ENCODE peak calls at places on chromosomes 12 and 14, in nine cellular contexts. V is IMR-90, W is heart right ventricle, D is RWPE1, Q is PC-3, S is right lobe of liver, M is esophagus squamous epithelium, N is transverse colon, B is lower lobe of right lung. E is an unnamed sample.

GRCh38 chr14:58275527-58276190 is 22.7 kb upstream of the ARID4A start:
- DNase-seq in V (no peak), W (no peak), D (no peak), Q (no peak), S (no peak), M (no peak), N (no peak), B (no peak), E (no peak)

GRCh38 chr12:110253176-110253575 is 27.9 kb upstream of the ATP2A2 start:
- DNase-seq in V (peak; percentile 61), W (peak; percentile 80), D (no peak), Q (no peak), S (peak; percentile 85), M (no peak), N (peak; percentile 33), B (peak; percentile 61), E (peak; percentile 60)

GRCh38 chr14:81172353-81172752 is 48.4 kb downstream of the GTF2A1 start:
- DNase-seq in V (peak; percentile 30), W (no peak), D (no peak), Q (no peak), S (no peak), M (no peak), N (no peak), B (no peak), E (no peak)

GRCh38 chr12:31008241-31008711 is 65.4 kb upstream of the DDX11 start:
- DNase-seq in V (no peak), W (no peak), D (no peak), Q (no peak), S (no peak), M (no peak), N (no peak), B (peak; percentile 34), E (no peak)

GRCh38 chr12:104232609-104233280 is 17.2 kb downstream of the TXNRD1 start:
- DNase-seq in V (no peak), W (no peak), D (no peak), Q (no peak), S (no peak), M (no peak), N (no peak), B (no peak), E (no peak)

GRCh38 chr12:92244036-92244435 is 98.4 kb upstream of the BTG1 start:
- DNase-seq in V (peak; percentile 6), W (peak; percentile 60), D (no peak), Q (no peak), S (no peak), M (no peak), N (no peak), B (no peak), E (peak; percentile 7)

GRCh38 chr12:19605720-19606119 is 166.4 kb downstream of the AEBP2 start:
- DNase-seq in V (no peak), W (no peak), D (no peak), Q (no peak), S (no peak), M (no peak), N (no peak), B (no peak), E (no peak)

GRCh38 chr12:131726-132465 is 65.3 kb downstream of the IQSEC3 start:
- DNase-seq in V (no peak), W (no peak), D (peak; percentile 66), Q (peak; percentile 49), S (no peak), M (no peak), N (no peak), B (no peak), E (no peak)

GRCh38 chr12:69630191-69630590 is 19.5 kb upstream of the LRRC10 start:
- DNase-seq in V (no peak), W (no peak), D (peak; percentile 24), Q (peak; percentile 15), S (no peak), M (no peak), N (no peak), B (no peak), E (no peak)

GRCh38 chr12:107488666-107489065 is 196.9 kb upstream of the PWP1 start:
- DNase-seq in V (peak; percentile 47), W (no peak), D (no peak), Q (no peak), S (no peak), M (no peak), N (no peak), B (no peak), E (no peak)

GRCh38 chr12:41096797-41097196 is 91.3 kb upstream of the PDZRN4 start:
- DNase-seq in V (no peak), W (no peak), D (no peak), Q (no peak), S (no peak), M (no peak), N (no peak), B (no peak), E (no peak)

GRCh38 chr12:123266679-123267277 is 4.9 kb downstream of the CDK2AP1 start:
- DNase-seq in V (no peak), W (no peak), D (no peak), Q (no peak), S (no peak), M (no peak), N (no peak), B (no peak), E (no peak)

GRCh38 chr12:48009471-48009870 is 5.2 kb upstream of the COL2A1 start:
- DNase-seq in V (no peak), W (no peak), D (no peak), Q (no peak), S (no peak), M (no peak), N (no peak), B (no peak), E (no peak)

GRCh38 chr12:87038098-87038497 is 781.9 kb upstream of the MGAT4C start:
- DNase-seq in V (no peak), W (no peak), D (no peak), Q (no peak), S (no peak), M (no peak), N (no peak), B (no peak), E (no peak)
- H3K27ac ChIP-seq in V (no peak overlapping the region), W (no peak overlapping the region), D (no peak overlapping the region), Q (no peak overlapping the region), S (no peak overlapping the region), M (no peak overlapping the region), N (no peak overlapping the region), B (no peak overlapping the region), E (no peak overlapping the region)

DNA sequence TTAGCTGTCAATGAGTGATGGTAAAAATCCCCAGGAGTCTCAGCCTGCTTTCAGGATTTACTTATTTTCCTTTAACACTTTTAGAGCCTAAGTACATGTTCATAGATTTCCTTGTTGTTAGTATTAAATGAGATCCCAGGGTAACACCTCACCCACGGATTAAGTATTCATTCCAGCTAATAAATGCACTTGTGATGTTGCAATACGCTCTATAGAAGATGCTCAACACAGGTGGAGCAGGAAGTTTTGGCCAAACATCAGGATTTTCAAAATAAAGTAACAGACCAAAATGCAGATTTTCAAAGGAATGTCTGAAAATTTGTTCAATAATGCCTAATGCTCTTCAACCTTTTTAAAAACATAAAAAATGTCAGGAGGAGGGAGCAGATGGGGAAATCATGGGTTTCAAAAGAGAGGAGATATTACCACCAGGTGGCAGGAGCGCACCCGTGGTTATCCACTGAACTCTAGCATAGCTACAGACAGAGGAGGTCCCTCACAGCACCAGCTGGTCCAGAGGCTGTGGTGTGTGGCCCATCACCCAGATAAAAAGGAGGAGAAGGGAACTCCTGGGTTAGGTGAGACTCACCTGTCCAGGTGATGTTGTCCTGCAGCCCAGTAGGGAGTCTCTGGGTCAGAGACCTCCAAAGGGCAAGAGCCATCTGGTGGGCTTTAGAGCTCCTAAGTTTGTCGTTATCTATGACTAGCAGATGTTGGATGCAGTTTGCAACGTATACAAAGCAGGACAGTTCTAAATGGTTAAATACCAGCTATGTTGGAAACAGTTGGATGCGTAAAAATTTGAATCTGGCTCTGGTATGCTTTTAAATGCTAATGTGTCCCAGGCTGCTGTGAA is 1158.4 kb upstream of the TMEM132C start:
- DNase-seq in V (peak; percentile 42), W (peak; percentile 43), D (peak; percentile 66), Q (peak; percentile 87), S (peak; percentile 64), M (no peak), N (peak; percentile 44), B (peak; percentile 63), E (peak; percentile 56)
- TF ChIP-seq CTCF in V (peak; percentile 51), W (peak; percentile 66), D (peak; percentile 54), Q (peak; percentile 94), S (peak; percentile 76), M (peak; percentile 55), N (peak; percentile 63), B (peak; percentile 66), E (peak; percentile 50)

GRCh38 chr12:3200779-3201738 is 123.9 kb downstream of the TSPAN9 start:
- DNase-seq in V (no peak), W (no peak), D (no peak), Q (peak; percentile 8), S (no peak), M (no peak), N (no peak), B (no peak), E (no peak)
- H3K27ac ChIP-seq in V (no peak overlapping the region), W (peak overlapping the region; percentile 73), D (no peak overlapping the region), Q (no peak overlapping the region), S (no peak overlapping the region), M (no peak overlapping the region), N (no peak overlapping the region), B (no peak overlapping the region), E (no peak overlapping the region)

DNA sequence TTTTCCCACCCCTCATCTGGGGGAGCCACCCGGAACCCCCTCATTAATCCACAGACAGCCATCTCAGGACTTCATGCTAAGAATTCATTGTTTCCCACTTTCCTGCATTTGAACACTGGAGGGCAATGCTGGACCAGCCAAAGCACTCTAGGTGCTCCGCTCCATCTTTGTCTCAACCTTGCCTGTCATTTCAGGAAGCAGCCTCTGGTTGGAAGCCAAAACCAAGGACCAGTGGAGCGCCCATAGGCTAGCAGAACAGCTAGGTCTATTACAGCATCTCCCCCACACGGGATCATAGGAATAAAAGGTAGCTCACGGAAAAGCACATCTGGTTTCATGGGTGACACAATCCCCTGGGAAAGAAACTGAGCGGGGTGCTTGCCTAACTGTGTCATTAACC is 197.1 kb downstream of the DAD1 start:
- DNase-seq in V (peak; percentile 65), W (peak; percentile 70), D (peak; percentile 64), Q (peak; percentile 85), S (no peak), M (no peak), N (peak; percentile 39), B (peak; percentile 57), E (no peak)
- TF ChIP-seq CTCF in V (peak; percentile 76), W (peak; percentile 68), D (peak; percentile 63), Q (peak; percentile 89), S (peak; percentile 51), M (peak; percentile 81), N (peak; percentile 37), B (peak; percentile 66), E (peak; percentile 46)

DNA sequence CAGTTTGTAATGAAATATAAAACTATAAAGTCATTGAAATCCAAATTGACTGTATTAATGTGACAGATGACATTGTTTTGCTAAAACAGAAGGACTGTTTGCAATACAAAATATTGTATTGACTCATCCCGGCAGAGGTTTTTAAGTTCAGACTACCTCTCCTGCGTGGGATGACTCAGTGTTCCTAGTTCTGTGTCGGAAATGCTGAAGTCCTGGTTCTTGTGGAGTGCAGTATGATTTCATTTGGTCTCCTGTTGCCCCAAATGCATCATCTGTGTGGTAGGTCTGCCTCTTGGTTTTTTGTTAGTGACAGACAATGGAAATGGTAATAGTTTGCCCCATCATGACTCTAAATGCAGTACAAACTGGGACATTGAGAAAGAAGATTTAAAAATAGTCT is 27.8 kb downstream of the PELI2 start:
- DNase-seq in V (peak; percentile 89), W (no peak), D (no peak), Q (peak; percentile 54), S (no peak), M (no peak), N (no peak), B (no peak), E (no peak)
- H3K27ac ChIP-seq in V (no peak overlapping the region), W (no peak overlapping the region), D (no peak overlapping the region), Q (no peak overlapping the region), S (no peak overlapping the region), M (no peak overlapping the region), N (no peak overlapping the region), B (no peak overlapping the region), E (no peak overlapping the region)